ENCODE peak calls at places on chromosomes 4 and X, in ten cellular contexts. L, I, Y, P, O, A, E, B, W and X are unnamed samples. For H3K9me3 and H3K4me1, the result is how much of the 10 kb centered on the place peaks cover.

GRCh38 chr4:60134106-60134505 is 1066.0 kb upstream of the ADGRL3 start:
- DNase-seq in L (no peak), I (no peak), Y (no peak), P (no peak), O (no peak), A (no peak), E (no peak), B (no peak), W (no peak), X (no peak)

GRCh38 chr4:94428884-94429283 is 22.9 kb upstream of the PDLIM5 start:
- DNase-seq in L (no peak), I (no peak), Y (no peak), P (no peak), O (no peak), A (no peak), E (no peak), B (no peak), W (no peak), X (no peak)

GRCh38 chr4:1666391-1666790 is 17.7 kb downstream of the FAM53A start:
- DNase-seq in L (no peak), I (no peak), Y (no peak), P (no peak), O (no peak), A (no peak), E (no peak), B (no peak), W (no peak), X (no peak)

GRCh38 chr4:2791518-2792395 is 1.1 kb upstream of the SH3BP2 start:
- DNase-seq in L (no peak), I (no peak), Y (no peak), P (no peak), O (peak), A (no peak), E (peak), B (no peak), W (no peak), X (no peak)

GRCh38 chr4:167613381-167613780 is 379.1 kb upstream of the SPOCK3 start:
- DNase-seq in L (no peak), I (no peak), Y (no peak), P (no peak), O (no peak), A (no peak), E (no peak), B (no peak), W (no peak), X (no peak)

GRCh38 chrX:130523460-130524394 is 121.9 kb downstream of the RBMX2 start:
- DNase-seq in L (no peak), I (peak), Y (no peak), P (peak), O (peak), A (peak), E (peak), B (peak), W (no peak), X (peak)

GRCh38 chr4:48698029-48698901 is 81.8 kb downstream of the FRYL start:
- DNase-seq in L (peak), I (no peak), Y (no peak), P (peak), O (peak), A (no peak), E (no peak), B (peak), W (peak), X (peak)

GRCh38 chr4:83558693-83559092 is 22.8 kb downstream of the GPAT3 start:
- DNase-seq in L (no peak), I (no peak), Y (no peak), P (peak), O (no peak), A (no peak), E (no peak), B (no peak), W (no peak), X (no peak)

GRCh38 chr4:140094701-140095420 is 59.1 kb downstream of the MAML3 start:
- DNase-seq in L (no peak), I (peak), Y (no peak), P (no peak), O (peak), A (peak), E (peak), B (peak), W (peak), X (peak)

GRCh38 chrX:134547047-134547679 is 87.2 kb downstream of the HPRT1 start:
- DNase-seq in L (peak), I (no peak), Y (no peak), P (peak), O (no peak), A (no peak), E (no peak), B (peak), W (no peak), X (no peak)

GRCh38 chrX:119094819-119095218 is 22.0 kb downstream of the CT47C1 start:
- DNase-seq in L (no peak), I (no peak), Y (no peak), P (no peak), O (no peak), A (no peak), E (no peak), B (no peak), W (no peak), X (no peak)

GRCh38 chr4:3879681-3880594 is 113.8 kb downstream of the ADRA2C start:
- DNase-seq in L (no peak), I (no peak), Y (no peak), P (no peak), O (no peak), A (no peak), E (peak), B (no peak), W (no peak), X (no peak)

GRCh38 chrX:26918633-26919032 is 544.5 kb downstream of the PPP4R3C start:
- DNase-seq in L (no peak), I (no peak), Y (no peak), P (peak), O (no peak), A (peak), E (peak), B (peak), W (peak), X (no peak)

GRCh38 chrX:111035256-111035655 is 60.7 kb upstream of the PAK3 start:
- DNase-seq in L (no peak), I (no peak), Y (no peak), P (no peak), O (no peak), A (no peak), E (no peak), B (no peak), W (no peak), X (no peak)

GRCh38 chr4:105280338-105280809 is 133.7 kb downstream of the TET2 start:
- DNase-seq in L (no peak), I (no peak), Y (no peak), P (peak), O (no peak), A (no peak), E (no peak), B (peak), W (peak), X (no peak)

GRCh38 chr4:137775701-137776100 is 243.4 kb upstream of the PCDH18 start:
- DNase-seq in L (no peak), I (no peak), Y (no peak), P (no peak), O (no peak), A (no peak), E (no peak), B (no peak), W (no peak), X (no peak)

GRCh38 chr4:186771624-186772023 is 48.0 kb upstream of the FAT1 start:
- DNase-seq in L (no peak), I (no peak), Y (no peak), P (no peak), O (no peak), A (no peak), E (no peak), B (no peak), W (no peak), X (no peak)

GRCh38 chrX:24023972-24024664 is 2.9 kb downstream of the KLHL15 start:
- DNase-seq in L (no peak), I (no peak), Y (peak), P (peak), O (no peak), A (no peak), E (no peak), B (peak), W (peak), X (no peak)

GRCh38 chr4:162272215-162272614 is 108.4 kb upstream of the FSTL5 start:
- DNase-seq in L (no peak), I (no peak), Y (no peak), P (no peak), O (no peak), A (no peak), E (no peak), B (no peak), W (no peak), X (no peak)

GRCh38 chrX:107551546-107551945 is 76.8 kb upstream of the PRPS1 start:
- DNase-seq in L (no peak), I (no peak), Y (no peak), P (no peak), O (no peak), A (no peak), E (no peak), B (no peak), W (no peak), X (peak)

GRCh38 chr4:90183254-90183653 is 56.1 kb downstream of the CCSER1 start:
- DNase-seq in L (no peak), I (no peak), Y (no peak), P (no peak), O (no peak), A (no peak), E (no peak), B (no peak), W (no peak), X (no peak)

GRCh38 chrX:38060331-38060878 is 54.1 kb downstream of the SYTL5 start:
- DNase-seq in L (no peak), I (no peak), Y (no peak), P (no peak), O (no peak), A (no peak), E (no peak), B (no peak), W (no peak), X (no peak)

GRCh38 chrX:12319012-12319519 is 180.8 kb downstream of the FRMPD4 start:
- DNase-seq in L (no peak), I (no peak), Y (no peak), P (peak), O (no peak), A (no peak), E (no peak), B (no peak), W (peak), X (no peak)

GRCh38 chr4:47383829-47384427 is 79.6 kb downstream of the COMMD8 start:
- DNase-seq in L (peak), I (no peak), Y (peak), P (peak), O (no peak), A (no peak), E (no peak), B (peak), W (peak), X (no peak)

GRCh38 chr4:62023633-62024032 is 823.5 kb downstream of the ADGRL3 start:
- DNase-seq in L (no peak), I (no peak), Y (no peak), P (no peak), O (no peak), A (no peak), E (no peak), B (no peak), W (peak), X (no peak)

GRCh38 chrX:52031371-52031770 is 37.6 kb downstream of the MAGED4B start:
- DNase-seq in L (no peak), I (no peak), Y (no peak), P (no peak), O (no peak), A (no peak), E (no peak), B (no peak), W (no peak), X (no peak)

GRCh38 chrX:137482136-137482535 is 83.8 kb upstream of the ZIC3 start:
- DNase-seq in L (no peak), I (no peak), Y (no peak), P (no peak), O (no peak), A (no peak), E (no peak), B (no peak), W (no peak), X (no peak)

GRCh38 chrX:17459596-17459995 is 84.6 kb downstream of the NHS start:
- DNase-seq in L (no peak), I (no peak), Y (no peak), P (peak), O (no peak), A (no peak), E (no peak), B (no peak), W (peak), X (no peak)

GRCh38 chr4:55445921-55446577 is 50.3 kb downstream of the TMEM165 start:
- DNase-seq in L (no peak), I (no peak), Y (no peak), P (peak), O (no peak), A (no peak), E (no peak), B (no peak), W (peak), X (no peak)

GRCh38 chr4:151567056-151567455 is 158.1 kb downstream of the FHIP1A start:
- DNase-seq in L (no peak), I (no peak), Y (peak), P (no peak), O (no peak), A (no peak), E (no peak), B (no peak), W (no peak), X (no peak)

GRCh38 chr4:43251760-43252317 is 359.3 kb downstream of the GRXCR1 start:
- DNase-seq in L (no peak), I (no peak), Y (no peak), P (no peak), O (no peak), A (no peak), E (no peak), B (no peak), W (no peak), X (no peak)
- H3K9me3 ChIP-seq in L (under half), I (under half), Y (under half), P (under half), O (under half), A (under half), E (under half), B (under half), W (under half), X (under half)

GRCh38 chr4:87077834-87078585 is 142.4 kb downstream of the KLHL8 start:
- DNase-seq in L (no peak), I (no peak), Y (no peak), P (peak), O (no peak), A (no peak), E (no peak), B (peak), W (peak), X (no peak)

GRCh38 chr4:87075876-87076275 is 141.1 kb downstream of the AFF1 start:
- DNase-seq in L (no peak), I (no peak), Y (no peak), P (peak), O (no peak), A (no peak), E (no peak), B (no peak), W (no peak), X (no peak)

GRCh38 chr4:87073570-87074470 is 139.0 kb downstream of the AFF1 start:
- DNase-seq in L (no peak), I (no peak), Y (peak), P (peak), O (no peak), A (no peak), E (no peak), B (no peak), W (peak), X (no peak)

GRCh38 chr4:87078987-87079469 is 141.4 kb downstream of the KLHL8 start:
- DNase-seq in L (no peak), I (no peak), Y (no peak), P (peak), O (no peak), A (no peak), E (no peak), B (peak), W (no peak), X (no peak)

GRCh38 chr4:87076690-87077358 is 142.0 kb downstream of the AFF1 start:
- DNase-seq in L (no peak), I (no peak), Y (no peak), P (no peak), O (no peak), A (no peak), E (no peak), B (no peak), W (no peak), X (no peak)
- H3K4me1 ChIP-seq in L (under half), I (under half), Y (under half), P (under half), O (half or more), A (under half), E (under half), B (under half), W (under half), X (half or more)

DNA sequence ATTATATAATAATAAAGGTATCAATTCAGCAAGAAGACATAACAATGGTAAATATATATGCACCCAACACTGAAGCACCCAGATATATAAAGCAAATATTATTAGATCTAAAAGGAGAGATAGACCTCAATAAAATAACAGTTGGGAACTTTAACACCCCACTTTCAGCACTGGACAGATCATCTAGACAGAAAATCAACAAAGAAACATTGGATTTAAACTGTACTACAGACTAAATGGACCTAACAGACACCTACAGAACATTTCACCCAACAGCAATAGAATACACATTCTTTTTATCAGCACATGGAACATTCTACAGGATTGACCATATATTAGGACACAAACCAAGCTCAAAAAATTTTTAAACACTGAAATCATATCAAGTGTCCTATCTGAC is 76.6 kb downstream of the CBR4 start:
- DNase-seq in L (no peak), I (no peak), Y (no peak), P (no peak), O (no peak), A (no peak), E (no peak), B (no peak), W (no peak), X (no peak)
- H3K9me3 ChIP-seq in L (under half), I (half or more), Y (under half), P (under half), O (under half), A (under half), E (under half), B (under half), W (under half), X (under half)

GRCh38 chr4:7428261-7429068 is 6.3 kb downstream of the PSAPL1 start:
- DNase-seq in L (no peak), I (no peak), Y (no peak), P (no peak), O (peak), A (peak), E (peak), B (no peak), W (no peak), X (no peak)
- H3K4me1 ChIP-seq in L (under half), I (under half), Y (under half), P (under half), O (under half), A (under half), E (under half), B (under half), W (under half), X (under half)

GRCh38 chr4:173666-174314 is 49.5 kb downstream of the ZNF718 start:
- DNase-seq in L (no peak), I (no peak), Y (no peak), P (no peak), O (no peak), A (no peak), E (no peak), B (no peak), W (no peak), X (no peak)
- H3K9me3 ChIP-seq in L (under half), I (half or more), Y (under half), P (under half), O (under half), A (under half), E (under half), B (under half), W (under half), X (under half)

DNA sequence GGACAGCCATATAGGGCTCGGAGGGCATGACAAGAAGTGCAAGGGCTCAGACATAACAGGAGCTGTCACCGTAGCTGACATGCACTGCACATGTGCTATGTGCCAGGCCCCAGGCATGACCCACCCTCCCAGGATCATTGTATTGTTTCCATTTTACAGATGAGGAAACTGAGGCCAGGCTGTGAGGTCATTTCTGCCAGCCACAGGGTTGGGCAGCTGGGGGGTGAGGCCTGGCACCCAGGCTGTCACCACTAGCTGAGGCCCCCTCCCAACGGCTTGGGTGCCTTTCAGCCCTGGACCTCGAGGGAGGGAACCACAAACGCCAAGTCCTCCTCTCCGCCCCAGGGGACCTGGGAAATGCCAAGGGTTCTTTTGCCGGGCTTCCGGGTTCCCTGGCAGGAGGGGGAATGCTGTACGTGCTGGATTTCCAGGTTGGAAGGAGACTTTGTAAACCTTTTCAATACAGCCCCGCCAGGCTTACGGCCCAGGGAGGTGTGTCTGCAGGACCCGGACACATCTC is 12.6 kb downstream of the TREX2 start:
- DNase-seq in L (no peak), I (no peak), Y (no peak), P (no peak), O (no peak), A (no peak), E (peak), B (no peak), W (no peak), X (no peak)
- H3K4me1 ChIP-seq in L (under half), I (under half), Y (under half), P (under half), O (under half), A (under half), E (under half), B (under half), W (under half), X (under half)